ENCODE peak calls at places on chromosomes 16 and 17, in five cellular contexts. K is K562, J is SK-N-SH, C is GM12878, T is HepG2. N is an unnamed sample.

GRCh38 chr17:40191237-40192208 is 14.3 kb downstream of the RAPGEFL1 start:
- DNase-seq in K (peak), J (peak), C (peak), T (peak), N (no peak)

GRCh38 chr16:17343028-17343427 is 127.7 kb downstream of the XYLT1 start:
- DNase-seq in K (no peak), J (no peak), C (peak), T (no peak), N (no peak)

GRCh38 chr17:34654276-34654675 is 74.9 kb downstream of the TMEM132E start:
- DNase-seq in K (no peak), J (no peak), C (no peak), T (no peak), N (no peak)

GRCh38 chr17:82583720-82584234 is 64.2 kb downstream of the FOXK2 start:
- DNase-seq in K (no peak), J (no peak), C (no peak), T (no peak), N (no peak)

GRCh38 chr16:51538707-51539604 is 387.9 kb upstream of the SALL1 start:
- DNase-seq in K (no peak), J (peak), C (no peak), T (peak), N (no peak)

GRCh38 chr16:13708361-13708760 is 211.6 kb upstream of the ERCC4 start:
- DNase-seq in K (no peak), J (no peak), C (no peak), T (no peak), N (peak)

GRCh38 chr16:68646948-68647659 is 2.0 kb downstream of the CDH3 start:
- DNase-seq in K (no peak), J (no peak), C (no peak), T (no peak), N (no peak)

GRCh38 chr17:13031718-13032350 is 14.0 kb upstream of the ELAC2 start:
- DNase-seq in K (peak), J (peak), C (no peak), T (peak), N (no peak)

GRCh38 chr16:56343661-56344517 is 81.5 kb downstream of the AMFR start:
- DNase-seq in K (no peak), J (no peak), C (no peak), T (no peak), N (no peak)

GRCh38 chr16:3152022-3152272 is 17.1 kb downstream of the ZNF213 start:
- DNase-seq in K (no peak), J (no peak), C (no peak), T (no peak), N (no peak)

GRCh38 chr17:71427801-71428200 is 693.0 kb upstream of the SOX9 start:
- DNase-seq in K (no peak), J (no peak), C (no peak), T (no peak), N (no peak)

GRCh38 chr16:24821129-24821528 is 24.6 kb upstream of the SLC5A11 start:
- DNase-seq in K (no peak), J (no peak), C (no peak), T (no peak), N (no peak)

GRCh38 chr16:1534021-1535020 is 855 bp downstream of the TMEM204 start:
- DNase-seq in K (no peak), J (no peak), C (no peak), T (no peak), N (no peak)

GRCh38 chr17:18327556-18327955 is 12.5 kb downstream of the SMCR8 start:
- DNase-seq in K (no peak), J (no peak), C (no peak), T (no peak), N (no peak)

GRCh38 chr17:79985361-79985760 is 50.3 kb downstream of the TBC1D16 start:
- DNase-seq in K (no peak), J (no peak), C (no peak), T (no peak), N (no peak)

GRCh38 chr17:74833501-74834361 is 26.0 kb downstream of the GRIN2C start:
- DNase-seq in K (no peak), J (peak), C (no peak), T (no peak), N (no peak)

GRCh38 chr16:77434365-77435239 is at the start of gene ADAMTS18:
- DNase-seq in K (no peak), J (peak), C (no peak), T (no peak), N (no peak)

GRCh38 chr16:85931596-85932402 is 32.8 kb downstream of the IRF8 start:
- DNase-seq in K (no peak), J (no peak), C (no peak), T (no peak), N (no peak)

GRCh38 chr16:89000207-89000959 is 23.4 kb upstream of the CBFA2T3 start:
- DNase-seq in K (no peak), J (no peak), C (no peak), T (no peak), N (no peak)

GRCh38 chr17:55177159-55177913 is 87.4 kb upstream of the HLF start:
- DNase-seq in K (peak), J (no peak), C (no peak), T (peak), N (peak)
- TF ChIP-seq JUND in K (no peak), J (no peak), C (no peak), T (no peak), N (no peak)

GRCh38 chr17:66169839-66170238 is 22.1 kb downstream of the CEP112 start:
- DNase-seq in K (no peak), J (no peak), C (no peak), T (no peak), N (no peak)

GRCh38 chr17:66172144-66172543 is 19.8 kb downstream of the CEP112 start:
- DNase-seq in K (no peak), J (no peak), C (no peak), T (no peak), N (no peak)

GRCh38 chr17:66171692-66172091 is 20.2 kb downstream of the CEP112 start:
- DNase-seq in K (no peak), J (no peak), C (no peak), T (no peak), N (no peak)

GRCh38 chr17:66171172-66171571 is 20.8 kb downstream of the CEP112 start:
- DNase-seq in K (no peak), J (no peak), C (no peak), T (no peak), N (no peak)

DNA sequence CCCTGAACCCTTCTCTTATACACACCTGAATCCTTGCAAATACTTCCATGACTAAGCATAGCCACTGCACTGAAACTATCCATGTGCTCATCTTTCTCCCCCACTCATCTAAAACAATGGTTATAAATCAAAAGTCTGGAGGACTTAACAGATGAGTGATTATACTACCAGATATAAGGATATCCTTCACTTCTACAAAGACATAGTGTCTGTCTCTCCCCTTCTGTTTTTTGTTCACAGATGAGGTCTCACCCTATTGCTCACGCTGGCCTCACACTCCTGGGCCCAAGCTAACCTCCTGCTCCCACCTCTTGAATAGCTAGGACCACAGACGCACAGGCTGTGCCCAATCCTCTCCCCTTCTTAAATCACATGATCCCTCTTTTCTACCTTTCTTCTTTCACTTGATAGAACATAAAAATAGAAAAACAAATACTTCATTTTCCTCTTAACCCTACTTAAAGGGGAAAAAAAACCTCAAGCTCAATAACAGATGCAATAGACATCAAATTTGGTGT is 19.2 kb downstream of the CEP112 start:
- DNase-seq in K (no peak), J (no peak), C (no peak), T (no peak), N (no peak)
- TF ChIP-seq JUND in K (no peak), J (no peak), C (no peak), T (no peak), N (no peak)

GRCh38 chr17:62827722-62828498 is 19.8 kb upstream of the MARCHF10 start:
- DNase-seq in K (no peak), J (peak), C (no peak), T (no peak), N (no peak)

GRCh38 chr17:62823111-62823895 is 15.2 kb upstream of the MARCHF10 start:
- DNase-seq in K (no peak), J (no peak), C (no peak), T (no peak), N (no peak)

GRCh38 chr17:62825182-62825581 is 17.1 kb upstream of the MARCHF10 start:
- DNase-seq in K (no peak), J (no peak), C (no peak), T (no peak), N (no peak)

GRCh38 chr17:62824290-62825135 is 16.4 kb upstream of the MARCHF10 start:
- DNase-seq in K (no peak), J (no peak), C (no peak), T (peak), N (no peak)

DNA sequence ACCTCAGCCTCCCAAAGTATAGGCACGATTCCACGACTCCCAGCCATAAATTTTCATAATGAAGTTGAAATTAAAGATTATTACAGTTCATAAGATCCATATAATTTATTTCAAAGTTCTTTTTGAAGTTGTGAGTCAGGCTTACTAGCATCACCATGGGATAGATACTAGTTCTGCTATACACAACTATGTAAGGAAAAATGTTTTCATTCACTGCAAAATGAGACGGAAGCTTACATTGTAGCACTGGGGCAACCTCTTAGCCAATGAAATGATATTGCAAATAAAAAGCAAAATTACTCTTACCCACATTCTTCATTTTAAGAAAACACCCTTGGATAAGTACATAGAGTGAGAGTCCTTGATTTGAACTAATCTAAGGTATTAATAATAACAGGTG is 18.8 kb upstream of the MARCHF10 start:
- DNase-seq in K (no peak), J (no peak), C (no peak), T (no peak), N (no peak)
- TF ChIP-seq JUND in K (no peak), J (no peak), C (no peak), T (no peak), N (no peak)

DNA sequence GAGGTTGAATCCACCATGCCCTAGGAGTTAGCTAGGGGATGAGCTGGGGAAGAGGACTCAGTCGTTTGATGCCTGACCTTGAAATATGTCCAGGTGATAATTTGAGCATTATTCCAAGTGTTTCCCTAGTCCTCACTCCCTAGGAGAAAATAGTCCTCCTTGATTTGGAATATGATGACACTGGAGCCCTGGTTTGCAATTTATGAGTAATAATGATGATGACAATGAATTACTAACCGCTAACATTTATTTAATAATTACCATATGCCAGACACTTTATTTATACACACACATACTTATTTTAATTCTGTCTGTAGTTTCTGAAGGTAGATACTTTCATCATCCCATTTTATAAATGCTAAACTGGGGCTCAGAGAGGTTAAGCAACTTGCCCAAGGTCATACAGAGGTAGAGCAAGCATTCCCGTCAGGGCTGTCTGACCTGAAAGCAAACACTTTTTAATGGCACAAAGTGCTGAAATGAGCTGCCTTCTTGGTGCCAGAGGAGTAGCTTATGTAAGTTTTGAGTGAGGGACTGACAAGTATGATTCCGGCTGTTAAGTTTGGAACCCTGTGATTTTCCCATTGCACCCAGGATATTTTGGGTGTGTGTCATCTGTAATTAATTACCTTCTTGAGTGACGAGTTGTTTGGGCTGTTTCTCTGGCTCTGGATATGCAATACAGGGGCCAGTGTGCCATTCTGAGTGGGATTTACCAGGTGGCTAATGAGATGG is 211.6 kb downstream of the SNX29 start:
- DNase-seq in K (no peak), J (no peak), C (no peak), T (peak), N (no peak)
- TF ChIP-seq JUND in K (no peak), J (no peak), C (no peak), T (no peak), N (no peak)

DNA sequence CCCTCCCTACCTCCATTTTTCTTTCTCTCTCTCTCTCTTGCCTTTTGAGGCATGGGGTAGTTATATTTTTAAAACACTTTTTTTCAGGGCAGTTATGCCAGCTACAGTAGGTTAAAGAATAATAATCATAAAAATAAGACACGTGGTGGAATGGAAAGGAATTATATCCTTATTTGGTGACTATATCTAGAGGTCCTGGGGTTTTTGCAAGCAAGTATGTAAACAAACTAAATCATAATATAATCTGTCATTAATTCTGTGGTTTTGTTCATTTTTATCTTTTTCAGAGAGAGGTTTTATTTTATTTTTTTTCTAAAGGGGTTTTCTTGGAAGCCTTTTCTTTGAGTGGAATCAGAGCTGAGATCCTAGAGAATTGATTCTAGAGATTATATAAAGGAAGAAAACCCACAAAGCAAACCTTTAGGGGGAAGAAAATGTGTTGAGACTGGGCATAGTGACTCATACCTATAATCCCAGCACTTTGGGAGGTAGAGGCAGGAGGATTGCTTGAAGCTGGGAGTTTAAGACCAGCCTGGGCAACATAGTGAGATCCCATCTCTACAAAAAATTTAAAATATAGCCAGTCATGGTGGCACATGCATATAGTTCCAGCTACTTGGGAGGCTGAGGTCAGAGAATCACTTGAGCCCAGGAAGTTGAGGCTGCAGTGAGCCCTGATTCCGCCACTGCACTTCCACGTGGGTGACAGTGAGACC is 53.2 kb downstream of the NQO1 start:
- DNase-seq in K (no peak), J (no peak), C (no peak), T (no peak), N (no peak)
- TF ChIP-seq JUND in K (no peak), J (no peak), C (no peak), T (no peak), N (no peak)

GRCh38 chr17:57357830-57358426 is 101.6 kb downstream of the MSI2 start:
- DNase-seq in K (no peak), J (no peak), C (peak), T (no peak), N (peak)

GRCh38 chr17:57355090-57355859 is 99.0 kb downstream of the MSI2 start:
- DNase-seq in K (no peak), J (no peak), C (no peak), T (no peak), N (no peak)

GRCh38 chr17:57356722-57357391 is 100.5 kb downstream of the MSI2 start:
- DNase-seq in K (no peak), J (no peak), C (no peak), T (no peak), N (no peak)

GRCh38 chr17:57356153-57356721 is 99.9 kb downstream of the MSI2 start:
- DNase-seq in K (no peak), J (no peak), C (no peak), T (no peak), N (no peak)

DNA sequence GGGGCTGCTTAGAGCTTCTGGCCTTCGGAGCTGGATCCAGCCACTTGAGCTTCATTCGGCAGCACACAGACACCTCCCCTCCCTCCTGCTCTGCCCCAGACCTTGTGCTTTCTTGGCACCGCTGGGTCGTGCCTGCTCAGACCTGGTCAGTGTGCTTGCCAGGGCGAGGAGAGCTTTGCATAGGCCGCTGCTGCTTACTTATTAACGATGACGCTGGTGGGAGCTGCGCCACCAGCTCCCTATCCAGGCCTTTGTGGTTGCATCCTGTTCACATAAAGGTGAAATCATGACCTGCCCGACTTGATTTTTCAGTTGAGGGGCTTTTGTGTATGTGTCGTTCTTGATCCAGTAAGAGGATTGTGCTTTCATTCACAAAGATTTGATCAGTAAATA is 101.1 kb downstream of the MSI2 start:
- DNase-seq in K (no peak), J (no peak), C (no peak), T (no peak), N (peak)
- TF ChIP-seq JUND in K (no peak), J (no peak), C (no peak), T (no peak), N (no peak)

GRCh38 chr17:66466933-66467367 is 164.5 kb downstream of the PRKCA start:
- DNase-seq in K (peak), J (no peak), C (no peak), T (peak), N (peak)

GRCh38 chr17:66469088-66469442 is 166.7 kb downstream of the PRKCA start:
- DNase-seq in K (no peak), J (no peak), C (no peak), T (peak), N (no peak)

GRCh38 chr17:66469890-66470289 is 167.5 kb downstream of the PRKCA start:
- DNase-seq in K (no peak), J (no peak), C (no peak), T (no peak), N (no peak)

GRCh38 chr17:66467766-66468165 is 165.4 kb downstream of the PRKCA start:
- DNase-seq in K (no peak), J (no peak), C (no peak), T (no peak), N (no peak)

GRCh38 chr17:66468241-66469087 is 166.1 kb downstream of the PRKCA start:
- DNase-seq in K (peak), J (no peak), C (peak), T (peak), N (peak)
- TF ChIP-seq JUND in K (peak), J (no peak), C (no peak), T (no peak), N (no peak)

GRCh38 chr16:81006472-81007311 is at the start of the genes CENPN and CMC2:
- DNase-seq in K (peak), J (peak), C (peak), T (peak), N (peak)
- TF ChIP-seq JUND in K (peak), J (peak), C (peak), T (peak), N (no peak)

DNA sequence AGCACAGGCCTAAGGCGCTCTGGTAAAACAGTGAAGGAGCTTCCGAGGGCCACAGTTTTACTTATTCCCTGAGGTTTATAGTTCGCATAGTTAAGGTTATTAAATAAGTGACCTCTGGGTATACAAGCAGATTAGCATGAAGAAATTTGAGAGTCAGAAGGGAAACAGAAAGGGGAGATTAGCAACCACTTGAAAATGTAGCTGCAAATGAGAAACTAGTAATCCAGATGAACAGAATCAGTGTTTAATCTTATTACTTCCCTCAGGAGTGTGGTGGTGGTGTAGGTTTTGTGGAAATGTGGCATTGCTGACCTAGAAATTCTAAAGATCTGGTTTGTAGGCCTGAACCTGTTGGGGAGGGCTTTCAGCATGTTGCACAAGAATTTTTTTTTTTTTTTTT is 130.4 kb downstream of the CCDC182 start:
- DNase-seq in K (no peak), J (no peak), C (no peak), T (no peak), N (no peak)
- TF ChIP-seq JUND in K (no peak), J (no peak), C (no peak), T (no peak), N (no peak)